ENCODE peak calls at places on chromosomes 6 and 20, in five cellular contexts. One of them, this sample, is unnamed.

GRCh38 chr6:167573461-167574215 is 248.8 kb downstream of the TTLL2 start:
- DNase-seq in kidney glomerular epithelial cell: peak; percentile 22
- DNase-seq in PC-3: no peak
- DNase-seq in GM13977: no peak
- DNase-seq in activated naive CD8-positive, alpha-beta T cell treated with anti-CD3 and anti-CD28 coated beads, Interleukin-2, amount 50 U/mL, for 24 hours: no peak
- DNase-seq in this sample: no peak

GRCh38 chr6:37940074-37940847 is 120.7 kb downstream of the ZFAND3 start:
- DNase-seq in kidney glomerular epithelial cell: no peak
- DNase-seq in PC-3: no peak
- DNase-seq in GM13977: no peak
- DNase-seq in activated naive CD8-positive, alpha-beta T cell treated with anti-CD3 and anti-CD28 coated beads, Interleukin-2, amount 50 U/mL, for 24 hours: no peak
- DNase-seq in this sample: no peak

GRCh38 chr20:35729283-35729807 is 12.7 kb downstream of the RBM39 start:
- DNase-seq in kidney glomerular epithelial cell: no peak
- DNase-seq in PC-3: no peak
- DNase-seq in GM13977: no peak
- DNase-seq in activated naive CD8-positive, alpha-beta T cell treated with anti-CD3 and anti-CD28 coated beads, Interleukin-2, amount 50 U/mL, for 24 hours: no peak
- DNase-seq in this sample: no peak

GRCh38 chr20:32941155-32941885 is 62.9 kb downstream of the SUN5 start:
- DNase-seq in kidney glomerular epithelial cell: no peak
- DNase-seq in PC-3: no peak
- DNase-seq in GM13977: no peak
- DNase-seq in activated naive CD8-positive, alpha-beta T cell treated with anti-CD3 and anti-CD28 coated beads, Interleukin-2, amount 50 U/mL, for 24 hours: no peak
- DNase-seq in this sample: no peak

GRCh38 chr6:3881722-3882421 is 32.7 kb downstream of the FAM50B start:
- DNase-seq in kidney glomerular epithelial cell: no peak
- DNase-seq in PC-3: no peak
- DNase-seq in GM13977: no peak
- DNase-seq in activated naive CD8-positive, alpha-beta T cell treated with anti-CD3 and anti-CD28 coated beads, Interleukin-2, amount 50 U/mL, for 24 hours: no peak
- DNase-seq in this sample: no peak

GRCh38 chr6:116386581-116387299 is 16.0 kb downstream of the DSE start:
- DNase-seq in kidney glomerular epithelial cell: peak; percentile 41
- DNase-seq in PC-3: peak; percentile 59
- DNase-seq in GM13977: no peak
- DNase-seq in activated naive CD8-positive, alpha-beta T cell treated with anti-CD3 and anti-CD28 coated beads, Interleukin-2, amount 50 U/mL, for 24 hours: no peak
- DNase-seq in this sample: no peak

GRCh38 chr20:39424923-39425678 is 463.0 kb downstream of the DHX35 start:
- DNase-seq in kidney glomerular epithelial cell: no peak
- DNase-seq in PC-3: no peak
- DNase-seq in GM13977: no peak
- DNase-seq in activated naive CD8-positive, alpha-beta T cell treated with anti-CD3 and anti-CD28 coated beads, Interleukin-2, amount 50 U/mL, for 24 hours: no peak
- DNase-seq in this sample: no peak

GRCh38 chr20:58906111-58906510 is 53.6 kb downstream of the GNAS start:
- DNase-seq in kidney glomerular epithelial cell: no peak
- DNase-seq in PC-3: no peak
- DNase-seq in GM13977: no peak
- DNase-seq in activated naive CD8-positive, alpha-beta T cell treated with anti-CD3 and anti-CD28 coated beads, Interleukin-2, amount 50 U/mL, for 24 hours: no peak
- DNase-seq in this sample: no peak

GRCh38 chr6:56729719-56730118 is 87.0 kb upstream of the DST start:
- DNase-seq in kidney glomerular epithelial cell: no peak
- DNase-seq in PC-3: peak; percentile 79
- DNase-seq in GM13977: no peak
- DNase-seq in activated naive CD8-positive, alpha-beta T cell treated with anti-CD3 and anti-CD28 coated beads, Interleukin-2, amount 50 U/mL, for 24 hours: no peak
- DNase-seq in this sample: no peak

GRCh38 chr6:129264480-129265045 is 381.6 kb downstream of the LAMA2 start:
- DNase-seq in kidney glomerular epithelial cell: no peak
- DNase-seq in PC-3: no peak
- DNase-seq in GM13977: no peak
- DNase-seq in activated naive CD8-positive, alpha-beta T cell treated with anti-CD3 and anti-CD28 coated beads, Interleukin-2, amount 50 U/mL, for 24 hours: no peak
- DNase-seq in this sample: no peak

GRCh38 chr6:168366473-168366872 is 46.9 kb upstream of the DACT2 start:
- DNase-seq in kidney glomerular epithelial cell: no peak
- DNase-seq in PC-3: no peak
- DNase-seq in GM13977: no peak
- DNase-seq in activated naive CD8-positive, alpha-beta T cell treated with anti-CD3 and anti-CD28 coated beads, Interleukin-2, amount 50 U/mL, for 24 hours: no peak
- DNase-seq in this sample: no peak

GRCh38 chr6:147154454-147154853 is 49.8 kb upstream of the STXBP5 start:
- DNase-seq in kidney glomerular epithelial cell: no peak
- DNase-seq in PC-3: peak; percentile 94
- DNase-seq in GM13977: no peak
- DNase-seq in activated naive CD8-positive, alpha-beta T cell treated with anti-CD3 and anti-CD28 coated beads, Interleukin-2, amount 50 U/mL, for 24 hours: no peak
- DNase-seq in this sample: no peak

GRCh38 chr6:1267057-1267732 is 44.7 kb upstream of the FOXQ1 start:
- DNase-seq in kidney glomerular epithelial cell: no peak
- DNase-seq in PC-3: peak; percentile 86
- DNase-seq in GM13977: no peak
- DNase-seq in activated naive CD8-positive, alpha-beta T cell treated with anti-CD3 and anti-CD28 coated beads, Interleukin-2, amount 50 U/mL, for 24 hours: no peak
- DNase-seq in this sample: no peak

GRCh38 chr6:48630511-48630910 is 519.5 kb upstream of the PTCHD4 start:
- DNase-seq in kidney glomerular epithelial cell: no peak
- DNase-seq in PC-3: no peak
- DNase-seq in GM13977: no peak
- DNase-seq in activated naive CD8-positive, alpha-beta T cell treated with anti-CD3 and anti-CD28 coated beads, Interleukin-2, amount 50 U/mL, for 24 hours: no peak
- DNase-seq in this sample: no peak

GRCh38 chr6:33169286-33170175 is 22.7 kb downstream of the COL11A2 start:
- DNase-seq in kidney glomerular epithelial cell: no peak
- DNase-seq in PC-3: no peak
- DNase-seq in GM13977: no peak
- DNase-seq in activated naive CD8-positive, alpha-beta T cell treated with anti-CD3 and anti-CD28 coated beads, Interleukin-2, amount 50 U/mL, for 24 hours: no peak
- DNase-seq in this sample: no peak

GRCh38 chr6:85468326-85468725 is 18.4 kb downstream of the NT5E start:
- DNase-seq in kidney glomerular epithelial cell: no peak
- DNase-seq in PC-3: no peak
- DNase-seq in GM13977: no peak
- DNase-seq in activated naive CD8-positive, alpha-beta T cell treated with anti-CD3 and anti-CD28 coated beads, Interleukin-2, amount 50 U/mL, for 24 hours: no peak
- DNase-seq in this sample: no peak

GRCh38 chr20:1844723-1845523 is 50.3 kb upstream of the SIRPA start:
- DNase-seq in kidney glomerular epithelial cell: no peak
- DNase-seq in PC-3: no peak
- DNase-seq in GM13977: peak; percentile 89
- DNase-seq in activated naive CD8-positive, alpha-beta T cell treated with anti-CD3 and anti-CD28 coated beads, Interleukin-2, amount 50 U/mL, for 24 hours: peak; percentile 56
- DNase-seq in this sample: no peak

GRCh38 chr6:12557760-12558159 is 158.8 kb upstream of the PHACTR1 start:
- DNase-seq in kidney glomerular epithelial cell: peak; percentile 61
- DNase-seq in PC-3: no peak
- DNase-seq in GM13977: no peak
- DNase-seq in activated naive CD8-positive, alpha-beta T cell treated with anti-CD3 and anti-CD28 coated beads, Interleukin-2, amount 50 U/mL, for 24 hours: no peak
- DNase-seq in this sample: no peak

GRCh38 chr6:35181313-35181932 is 32.3 kb upstream of the SCUBE3 start:
- DNase-seq in kidney glomerular epithelial cell: no peak
- DNase-seq in PC-3: peak; percentile 61
- DNase-seq in GM13977: no peak
- DNase-seq in activated naive CD8-positive, alpha-beta T cell treated with anti-CD3 and anti-CD28 coated beads, Interleukin-2, amount 50 U/mL, for 24 hours: no peak
- DNase-seq in this sample: no peak

GRCh38 chr6:28657756-28658465 is 132.2 kb downstream of the GPX5 start:
- DNase-seq in kidney glomerular epithelial cell: peak; percentile 58
- DNase-seq in PC-3: peak; percentile 75
- DNase-seq in GM13977: peak; percentile 66
- DNase-seq in activated naive CD8-positive, alpha-beta T cell treated with anti-CD3 and anti-CD28 coated beads, Interleukin-2, amount 50 U/mL, for 24 hours: peak; percentile 66
- DNase-seq in this sample: no peak

GRCh38 chr20:35329435-35330139 is 37.4 kb upstream of the FAM83C start:
- DNase-seq in kidney glomerular epithelial cell: no peak
- DNase-seq in PC-3: peak; percentile 83
- DNase-seq in GM13977: peak; percentile 45
- DNase-seq in activated naive CD8-positive, alpha-beta T cell treated with anti-CD3 and anti-CD28 coated beads, Interleukin-2, amount 50 U/mL, for 24 hours: peak; percentile 73
- DNase-seq in this sample: no peak

GRCh38 chr20:44075191-44075949 is 111.6 kb downstream of the JPH2 start:
- DNase-seq in kidney glomerular epithelial cell: no peak
- DNase-seq in PC-3: no peak
- DNase-seq in GM13977: peak; percentile 2
- DNase-seq in activated naive CD8-positive, alpha-beta T cell treated with anti-CD3 and anti-CD28 coated beads, Interleukin-2, amount 50 U/mL, for 24 hours: no peak
- DNase-seq in this sample: no peak

GRCh38 chr6:127514396-127515227 is 4.5 kb downstream of the MTCL3 start:
- DNase-seq in kidney glomerular epithelial cell: peak; percentile 29
- DNase-seq in PC-3: no peak
- DNase-seq in GM13977: peak; percentile 17
- DNase-seq in activated naive CD8-positive, alpha-beta T cell treated with anti-CD3 and anti-CD28 coated beads, Interleukin-2, amount 50 U/mL, for 24 hours: peak; percentile 37
- DNase-seq in this sample: no peak

GRCh38 chr20:48718914-48719578 is 108.8 kb downstream of the PREX1 start:
- DNase-seq in kidney glomerular epithelial cell: no peak
- DNase-seq in PC-3: peak; percentile 29
- DNase-seq in GM13977: no peak
- DNase-seq in activated naive CD8-positive, alpha-beta T cell treated with anti-CD3 and anti-CD28 coated beads, Interleukin-2, amount 50 U/mL, for 24 hours: peak; percentile 69
- DNase-seq in this sample: no peak

GRCh38 chr6:170440437-170440836 is 112.7 kb downstream of the PSMB1 start:
- DNase-seq in kidney glomerular epithelial cell: no peak
- DNase-seq in PC-3: no peak
- DNase-seq in GM13977: no peak
- DNase-seq in activated naive CD8-positive, alpha-beta T cell treated with anti-CD3 and anti-CD28 coated beads, Interleukin-2, amount 50 U/mL, for 24 hours: no peak
- DNase-seq in this sample: no peak

GRCh38 chr20:46709459-46710148 is at the start of gene SLC2A10:
- DNase-seq in kidney glomerular epithelial cell: no peak
- DNase-seq in PC-3: peak; percentile 60
- DNase-seq in GM13977: peak; percentile 63
- DNase-seq in activated naive CD8-positive, alpha-beta T cell treated with anti-CD3 and anti-CD28 coated beads, Interleukin-2, amount 50 U/mL, for 24 hours: no peak
- DNase-seq in this sample: no peak

GRCh38 chr6:31305674-31306219 is 33.9 kb upstream of the HLA-C start:
- DNase-seq in kidney glomerular epithelial cell: no peak
- DNase-seq in PC-3: no peak
- DNase-seq in GM13977: no peak
- DNase-seq in activated naive CD8-positive, alpha-beta T cell treated with anti-CD3 and anti-CD28 coated beads, Interleukin-2, amount 50 U/mL, for 24 hours: no peak
- DNase-seq in this sample: no peak

GRCh38 chr6:44071670-44072451 is 55.4 kb downstream of the MRPL14 start:
- DNase-seq in kidney glomerular epithelial cell: no peak
- DNase-seq in PC-3: peak; percentile 85
- DNase-seq in GM13977: no peak
- DNase-seq in activated naive CD8-positive, alpha-beta T cell treated with anti-CD3 and anti-CD28 coated beads, Interleukin-2, amount 50 U/mL, for 24 hours: no peak
- DNase-seq in this sample: no peak

GRCh38 chr20:14477125-14477524 is 139.7 kb upstream of the FLRT3 start:
- DNase-seq in kidney glomerular epithelial cell: peak; percentile 87
- DNase-seq in PC-3: no peak
- DNase-seq in GM13977: no peak
- DNase-seq in activated naive CD8-positive, alpha-beta T cell treated with anti-CD3 and anti-CD28 coated beads, Interleukin-2, amount 50 U/mL, for 24 hours: no peak
- DNase-seq in this sample: no peak

GRCh38 chr20:59412251-59412650 is 111.8 kb downstream of the EDN3 start:
- DNase-seq in kidney glomerular epithelial cell: no peak
- DNase-seq in PC-3: no peak
- DNase-seq in GM13977: no peak
- DNase-seq in activated naive CD8-positive, alpha-beta T cell treated with anti-CD3 and anti-CD28 coated beads, Interleukin-2, amount 50 U/mL, for 24 hours: no peak
- DNase-seq in this sample: no peak

GRCh38 chr20:47907031-47907670 is 121.9 kb upstream of the SULF2 start:
- DNase-seq in kidney glomerular epithelial cell: peak; percentile 4
- DNase-seq in PC-3: no peak
- DNase-seq in GM13977: no peak
- DNase-seq in activated naive CD8-positive, alpha-beta T cell treated with anti-CD3 and anti-CD28 coated beads, Interleukin-2, amount 50 U/mL, for 24 hours: no peak
- DNase-seq in this sample: no peak

GRCh38 chr20:35489717-35490116 is 34.3 kb downstream of the CEP250 start:
- DNase-seq in kidney glomerular epithelial cell: no peak
- DNase-seq in PC-3: no peak
- DNase-seq in GM13977: no peak
- DNase-seq in activated naive CD8-positive, alpha-beta T cell treated with anti-CD3 and anti-CD28 coated beads, Interleukin-2, amount 50 U/mL, for 24 hours: no peak
- DNase-seq in this sample: no peak

GRCh38 chr6:150638765-150639164 is 39.1 kb downstream of the PLEKHG1 start:
- DNase-seq in kidney glomerular epithelial cell: no peak
- DNase-seq in PC-3: peak; percentile 33
- DNase-seq in GM13977: no peak
- DNase-seq in activated naive CD8-positive, alpha-beta T cell treated with anti-CD3 and anti-CD28 coated beads, Interleukin-2, amount 50 U/mL, for 24 hours: no peak
- DNase-seq in this sample: no peak

GRCh38 chr6:151063339-151063738 is 176.4 kb upstream of the AKAP12 start:
- DNase-seq in kidney glomerular epithelial cell: peak; percentile 80
- DNase-seq in PC-3: peak; percentile 63
- DNase-seq in GM13977: no peak
- DNase-seq in activated naive CD8-positive, alpha-beta T cell treated with anti-CD3 and anti-CD28 coated beads, Interleukin-2, amount 50 U/mL, for 24 hours: no peak
- DNase-seq in this sample: no peak

GRCh38 chr20:58700121-58700780 is 7.7 kb downstream of the NPEPL1 start:
- DNase-seq in kidney glomerular epithelial cell: no peak
- DNase-seq in PC-3: no peak
- DNase-seq in GM13977: no peak
- DNase-seq in activated naive CD8-positive, alpha-beta T cell treated with anti-CD3 and anti-CD28 coated beads, Interleukin-2, amount 50 U/mL, for 24 hours: no peak
- DNase-seq in this sample: no peak